ENCODE peak calls at places on chromosomes 4 and X, in eight cellular contexts. O is naive thymus-derived CD4-positive, alpha-beta T cell; G is GM23338; R is fibroblast of gingiva; T is NCI-H774; Q is GOT3; Y is fibroblast of mammary gland; S is progenitor cell of endocrine pancreas. E is an unnamed sample.

GRCh38 chr4:121307441-121308327 is 73.1 kb downstream of the QRFPR start:
- DNase-seq in O (peak), G (peak), R (peak), T (no peak), Q (no peak), Y (peak), S (no peak), E (peak)

GRCh38 chrX:46561931-46562721 is 11.4 kb upstream of the CHST7 start:
- DNase-seq in O (no peak), G (no peak), R (no peak), T (no peak), Q (no peak), Y (no peak), S (no peak), E (peak)

GRCh38 chrX:39762266-39762841 is 335.4 kb downstream of the BCOR start:
- DNase-seq in O (no peak), G (no peak), R (peak), T (no peak), Q (no peak), Y (peak), S (no peak), E (no peak)

GRCh38 chr4:9913846-9914245 is 107.5 kb downstream of the SLC2A9 start:
- DNase-seq in O (no peak), G (peak), R (no peak), T (no peak), Q (no peak), Y (no peak), S (no peak), E (no peak)

GRCh38 chr4:14404730-14405129 is 597.6 kb upstream of the CPEB2 start:
- DNase-seq in O (no peak), G (no peak), R (peak), T (no peak), Q (no peak), Y (peak), S (no peak), E (no peak)

GRCh38 chrX:140393507-140393906 is 111.4 kb downstream of the SOX3 start:
- DNase-seq in O (no peak), G (no peak), R (no peak), T (no peak), Q (no peak), Y (no peak), S (no peak), E (no peak)

GRCh38 chr4:121252224-121252806 is 88.2 kb upstream of the TNIP3 start:
- DNase-seq in O (no peak), G (peak), R (peak), T (peak), Q (no peak), Y (peak), S (peak), E (peak)

GRCh38 chr4:112766422-112766821 is 129.5 kb downstream of the LARP7 start:
- DNase-seq in O (no peak), G (peak), R (peak), T (no peak), Q (no peak), Y (peak), S (no peak), E (peak)

GRCh38 chrX:41824551-41824950 is 98.8 kb downstream of the CASK start:
- DNase-seq in O (no peak), G (no peak), R (no peak), T (no peak), Q (no peak), Y (peak), S (no peak), E (no peak)

GRCh38 chr4:33961751-33962150 is 2282.6 kb downstream of the ARAP2 start:
- DNase-seq in O (no peak), G (no peak), R (no peak), T (no peak), Q (no peak), Y (no peak), S (no peak), E (no peak)

GRCh38 chr4:22741744-22742143 is 49.0 kb downstream of the GBA3 start:
- DNase-seq in O (no peak), G (no peak), R (no peak), T (no peak), Q (no peak), Y (no peak), S (no peak), E (no peak)

GRCh38 chr4:86818211-86818610 is 31.0 kb downstream of the SLC10A6 start:
- DNase-seq in O (no peak), G (no peak), R (peak), T (no peak), Q (no peak), Y (no peak), S (no peak), E (no peak)

GRCh38 chr4:90536408-90536807 is 409.2 kb downstream of the CCSER1 start:
- DNase-seq in O (no peak), G (no peak), R (no peak), T (no peak), Q (no peak), Y (no peak), S (no peak), E (no peak)

GRCh38 chrX:6941041-6941440 is 206.5 kb upstream of the STS start:
- DNase-seq in O (no peak), G (no peak), R (no peak), T (no peak), Q (no peak), Y (peak), S (no peak), E (no peak)

E was measured in OCI-LY7.